ENCODE peak calls at places on chromosomes 13 and 19, in six cellular contexts. One of them, this sample, is unnamed.

GRCh38 chr19:46060012-46060411 is 19.2 kb upstream of the IGFL4 start:
- DNase-seq in tibial nerve: no peak
- DNase-seq in heart left ventricle: no peak
- DNase-seq in testis: no peak
- DNase-seq in dorsolateral prefrontal cortex: no peak
- DNase-seq in NT2/D1: no peak
- DNase-seq in this sample: no peak

GRCh38 chr13:30685987-30686386 is 49.4 kb upstream of the ALOX5AP start:
- DNase-seq in testis: no peak
- DNase-seq in tibial nerve: no peak
- DNase-seq in heart left ventricle: no peak
- DNase-seq in NT2/D1: no peak
- DNase-seq in dorsolateral prefrontal cortex: no peak
- DNase-seq in this sample: no peak

GRCh38 chr13:32048816-32049215 is 17.2 kb downstream of the FRY start:
- DNase-seq in dorsolateral prefrontal cortex: no peak
- DNase-seq in heart left ventricle: no peak
- DNase-seq in tibial nerve: no peak
- DNase-seq in NT2/D1: no peak
- DNase-seq in testis: no peak
- DNase-seq in this sample: no peak

GRCh38 chr13:98797456-98797855 is 45.0 kb upstream of the SLC15A1 start:
- DNase-seq in dorsolateral prefrontal cortex: no peak
- DNase-seq in NT2/D1: no peak
- DNase-seq in tibial nerve: no peak
- DNase-seq in testis: no peak
- DNase-seq in heart left ventricle: no peak
- DNase-seq in this sample: no peak

GRCh38 chr19:45558399-45558878 is 26.2 kb downstream of the OPA3 start:
- DNase-seq in dorsolateral prefrontal cortex: no peak
- DNase-seq in NT2/D1: peak; percentile 27
- DNase-seq in tibial nerve: no peak
- DNase-seq in testis: peak; percentile 49
- DNase-seq in heart left ventricle: peak; percentile 40
- DNase-seq in this sample: no peak

GRCh38 chr19:35459414-35460082 is 11.5 kb downstream of the FFAR2 start:
- DNase-seq in NT2/D1: no peak
- DNase-seq in testis: peak; percentile 48
- DNase-seq in tibial nerve: no peak
- DNase-seq in heart left ventricle: peak; percentile 71
- DNase-seq in dorsolateral prefrontal cortex: no peak
- DNase-seq in this sample: peak; percentile 88

GRCh38 chr19:426725-427445 is 17.9 kb upstream of the C2CD4C start:
- DNase-seq in tibial nerve: no peak
- DNase-seq in heart left ventricle: no peak
- DNase-seq in NT2/D1: no peak
- DNase-seq in testis: no peak
- DNase-seq in dorsolateral prefrontal cortex: no peak
- DNase-seq in this sample: no peak

GRCh38 chr13:99991013-99991805 is 9.6 kb downstream of the ZIC2 start:
- DNase-seq in tibial nerve: no peak
- DNase-seq in dorsolateral prefrontal cortex: no peak
- DNase-seq in NT2/D1: no peak
- DNase-seq in heart left ventricle: no peak
- DNase-seq in testis: no peak
- DNase-seq in this sample: no peak

GRCh38 chr19:2239771-2240770 is 3.4 kb downstream of the SF3A2 start:
- DNase-seq in testis: peak; percentile 63
- DNase-seq in tibial nerve: no peak
- DNase-seq in NT2/D1: no peak
- DNase-seq in dorsolateral prefrontal cortex: no peak
- DNase-seq in heart left ventricle: no peak
- DNase-seq in this sample: no peak

GRCh38 chr13:91207261-91207660 is 140.2 kb upstream of the MIR17HG start:
- DNase-seq in tibial nerve: no peak
- DNase-seq in heart left ventricle: no peak
- DNase-seq in dorsolateral prefrontal cortex: no peak
- DNase-seq in NT2/D1: no peak
- DNase-seq in testis: no peak
- DNase-seq in this sample: no peak

GRCh38 chr13:72920097-72920496 is 138.2 kb downstream of the PIBF1 start:
- DNase-seq in NT2/D1: no peak
- DNase-seq in testis: no peak
- DNase-seq in tibial nerve: no peak
- DNase-seq in heart left ventricle: peak; percentile 60
- DNase-seq in dorsolateral prefrontal cortex: no peak
- DNase-seq in this sample: no peak

GRCh38 chr19:33405491-33406461 is 32.3 kb downstream of the CEBPG start:
- DNase-seq in heart left ventricle: no peak
- DNase-seq in tibial nerve: no peak
- DNase-seq in NT2/D1: no peak
- DNase-seq in testis: no peak
- DNase-seq in dorsolateral prefrontal cortex: no peak
- DNase-seq in this sample: peak; percentile 92

GRCh38 chr13:92175330-92175729 is 776.9 kb downstream of the GPC5 start:
- DNase-seq in testis: peak; percentile 37
- DNase-seq in dorsolateral prefrontal cortex: no peak
- DNase-seq in tibial nerve: no peak
- DNase-seq in NT2/D1: peak; percentile 11
- DNase-seq in heart left ventricle: no peak
- DNase-seq in this sample: no peak

GRCh38 chr19:40223135-40223822 is 3.2 kb downstream of the CCNP start:
- DNase-seq in heart left ventricle: no peak
- DNase-seq in dorsolateral prefrontal cortex: no peak
- DNase-seq in tibial nerve: no peak
- DNase-seq in NT2/D1: no peak
- DNase-seq in testis: peak; percentile 37
- DNase-seq in this sample: no peak

GRCh38 chr13:99982021-99982740 is 597 bp downstream of the ZIC2 start:
- DNase-seq in dorsolateral prefrontal cortex: no peak
- DNase-seq in heart left ventricle: no peak
- DNase-seq in tibial nerve: no peak
- DNase-seq in NT2/D1: no peak
- DNase-seq in testis: no peak
- DNase-seq in this sample: no peak

GRCh38 chr13:76812206-76812882 is 73.9 kb downstream of the KCTD12 start:
- DNase-seq in dorsolateral prefrontal cortex: no peak
- DNase-seq in NT2/D1: no peak
- DNase-seq in testis: peak; percentile 59
- DNase-seq in tibial nerve: peak; percentile 55
- DNase-seq in heart left ventricle: peak; percentile 62
- DNase-seq in this sample: no peak

GRCh38 chr13:61148691-61149332 is 266.8 kb downstream of the PCDH20 start:
- DNase-seq in tibial nerve: no peak
- DNase-seq in NT2/D1: no peak
- DNase-seq in dorsolateral prefrontal cortex: no peak
- DNase-seq in heart left ventricle: no peak
- DNase-seq in testis: no peak
- DNase-seq in this sample: no peak

GRCh38 chr13:20272571-20273171 is 40.6 kb upstream of the GJB6 start:
- DNase-seq in tibial nerve: no peak
- DNase-seq in dorsolateral prefrontal cortex: no peak
- DNase-seq in heart left ventricle: no peak
- DNase-seq in NT2/D1: no peak
- DNase-seq in testis: no peak
- DNase-seq in this sample: no peak

GRCh38 chr19:29480507-29480906 is 45.3 kb upstream of the VSTM2B start:
- DNase-seq in tibial nerve: no peak
- DNase-seq in testis: no peak
- DNase-seq in NT2/D1: no peak
- DNase-seq in heart left ventricle: no peak
- DNase-seq in dorsolateral prefrontal cortex: peak; percentile 12
- DNase-seq in this sample: no peak

GRCh38 chr13:29436291-29436690 is 159.2 kb downstream of the SLC7A1 start:
- DNase-seq in heart left ventricle: no peak
- DNase-seq in tibial nerve: no peak
- DNase-seq in dorsolateral prefrontal cortex: no peak
- DNase-seq in testis: no peak
- DNase-seq in NT2/D1: no peak
- DNase-seq in this sample: no peak

GRCh38 chr13:31968473-31968872 is 63.1 kb upstream of the FRY start:
- DNase-seq in NT2/D1: no peak
- DNase-seq in dorsolateral prefrontal cortex: no peak
- DNase-seq in heart left ventricle: peak; percentile 63
- DNase-seq in testis: peak; percentile 31
- DNase-seq in tibial nerve: no peak
- DNase-seq in this sample: no peak

GRCh38 chr19:50932018-50932689 is 20.7 kb downstream of the KLK5 start:
- DNase-seq in testis: no peak
- DNase-seq in NT2/D1: no peak
- DNase-seq in heart left ventricle: no peak
- DNase-seq in dorsolateral prefrontal cortex: no peak
- DNase-seq in tibial nerve: no peak
- DNase-seq in this sample: no peak

GRCh38 chr13:112984954-112985802 is 16.2 kb downstream of the MCF2L start:
- DNase-seq in dorsolateral prefrontal cortex: no peak
- DNase-seq in NT2/D1: no peak
- DNase-seq in tibial nerve: no peak
- DNase-seq in heart left ventricle: no peak
- DNase-seq in testis: no peak
- DNase-seq in this sample: peak; percentile 48

GRCh38 chr13:86447479-86447878 is 648.3 kb upstream of the SLITRK6 start:
- DNase-seq in dorsolateral prefrontal cortex: no peak
- DNase-seq in testis: no peak
- DNase-seq in tibial nerve: no peak
- DNase-seq in heart left ventricle: no peak
- DNase-seq in NT2/D1: no peak
- DNase-seq in this sample: no peak

GRCh38 chr19:3296034-3296433 is 70.3 kb upstream of the NFIC start:
- DNase-seq in dorsolateral prefrontal cortex: no peak
- DNase-seq in NT2/D1: no peak
- DNase-seq in tibial nerve: no peak
- DNase-seq in heart left ventricle: no peak
- DNase-seq in testis: no peak
- DNase-seq in this sample: no peak

GRCh38 chr13:27504541-27504940 is 54.2 kb upstream of the MTIF3 start:
- DNase-seq in dorsolateral prefrontal cortex: no peak
- DNase-seq in tibial nerve: no peak
- DNase-seq in NT2/D1: no peak
- DNase-seq in heart left ventricle: no peak
- DNase-seq in testis: no peak
- DNase-seq in this sample: no peak

GRCh38 chr13:27504126-27504525 is 53.8 kb upstream of the MTIF3 start:
- DNase-seq in testis: no peak
- DNase-seq in NT2/D1: no peak
- DNase-seq in tibial nerve: no peak
- DNase-seq in dorsolateral prefrontal cortex: no peak
- DNase-seq in heart left ventricle: no peak
- DNase-seq in this sample: no peak

GRCh38 chr13:27505792-27506191 is 55.4 kb upstream of the MTIF3 start:
- DNase-seq in tibial nerve: no peak
- DNase-seq in testis: no peak
- DNase-seq in heart left ventricle: no peak
- DNase-seq in dorsolateral prefrontal cortex: no peak
- DNase-seq in NT2/D1: no peak
- DNase-seq in this sample: no peak

GRCh38 chr13:27510082-27510481 is 59.7 kb upstream of the MTIF3 start:
- DNase-seq in NT2/D1: no peak
- DNase-seq in heart left ventricle: no peak
- DNase-seq in dorsolateral prefrontal cortex: no peak
- DNase-seq in testis: no peak
- DNase-seq in tibial nerve: no peak
- DNase-seq in this sample: no peak

GRCh38 chr13:27508802-27509201 is 58.4 kb upstream of the MTIF3 start:
- DNase-seq in tibial nerve: no peak
- DNase-seq in heart left ventricle: no peak
- DNase-seq in dorsolateral prefrontal cortex: no peak
- DNase-seq in NT2/D1: no peak
- DNase-seq in testis: no peak
- DNase-seq in this sample: no peak
- H3K4me3 ChIP-seq in tibial nerve: no peak overlapping the region
- H3K4me3 ChIP-seq in heart left ventricle: no peak overlapping the region
- H3K4me3 ChIP-seq in dorsolateral prefrontal cortex: no peak overlapping the region
- H3K4me3 ChIP-seq in NT2/D1: no peak overlapping the region
- H3K4me3 ChIP-seq in testis: no peak overlapping the region
- H3K4me3 ChIP-seq in this sample: no peak overlapping the region

GRCh38 chr13:27472941-27473340 is 22.6 kb upstream of the MTIF3 start:
- DNase-seq in heart left ventricle: no peak
- DNase-seq in tibial nerve: no peak
- DNase-seq in NT2/D1: no peak
- DNase-seq in testis: no peak
- DNase-seq in dorsolateral prefrontal cortex: no peak
- DNase-seq in this sample: no peak
- H3K4me3 ChIP-seq in heart left ventricle: no peak overlapping the region
- H3K4me3 ChIP-seq in tibial nerve: no peak overlapping the region
- H3K4me3 ChIP-seq in NT2/D1: no peak overlapping the region
- H3K4me3 ChIP-seq in testis: no peak overlapping the region
- H3K4me3 ChIP-seq in dorsolateral prefrontal cortex: no peak overlapping the region
- H3K4me3 ChIP-seq in this sample: no peak overlapping the region

GRCh38 chr13:79385694-79386093 is 20.4 kb downstream of the RBM26 start:
- DNase-seq in NT2/D1: no peak
- DNase-seq in heart left ventricle: no peak
- DNase-seq in dorsolateral prefrontal cortex: no peak
- DNase-seq in tibial nerve: no peak
- DNase-seq in testis: no peak
- DNase-seq in this sample: no peak

GRCh38 chr13:79384022-79384610 is 21.9 kb downstream of the RBM26 start:
- DNase-seq in testis: no peak
- DNase-seq in heart left ventricle: no peak
- DNase-seq in NT2/D1: no peak
- DNase-seq in dorsolateral prefrontal cortex: no peak
- DNase-seq in tibial nerve: no peak
- DNase-seq in this sample: no peak

GRCh38 chr13:79380943-79381445 is 25.1 kb downstream of the RBM26 start:
- DNase-seq in dorsolateral prefrontal cortex: no peak
- DNase-seq in NT2/D1: no peak
- DNase-seq in tibial nerve: no peak
- DNase-seq in testis: no peak
- DNase-seq in heart left ventricle: no peak
- DNase-seq in this sample: no peak

GRCh38 chr13:79379274-79379673 is 26.8 kb downstream of the RBM26 start:
- DNase-seq in testis: no peak
- DNase-seq in NT2/D1: no peak
- DNase-seq in dorsolateral prefrontal cortex: no peak
- DNase-seq in tibial nerve: no peak
- DNase-seq in heart left ventricle: no peak
- DNase-seq in this sample: no peak

GRCh38 chr13:79382545-79383275 is 23.3 kb downstream of the RBM26 start:
- DNase-seq in testis: no peak
- DNase-seq in dorsolateral prefrontal cortex: no peak
- DNase-seq in heart left ventricle: no peak
- DNase-seq in NT2/D1: no peak
- DNase-seq in tibial nerve: no peak
- DNase-seq in this sample: no peak
- H3K4me3 ChIP-seq in testis: no peak overlapping the region
- H3K4me3 ChIP-seq in dorsolateral prefrontal cortex: no peak overlapping the region
- H3K4me3 ChIP-seq in heart left ventricle: no peak overlapping the region
- H3K4me3 ChIP-seq in NT2/D1: no peak overlapping the region
- H3K4me3 ChIP-seq in tibial nerve: no peak overlapping the region
- H3K4me3 ChIP-seq in this sample: no peak overlapping the region

GRCh38 chr19:56111601-56112312 is 9.3 kb downstream of the ZNF787 start:
- DNase-seq in tibial nerve: no peak
- DNase-seq in testis: peak; percentile 79
- DNase-seq in heart left ventricle: peak; percentile 78
- DNase-seq in NT2/D1: no peak
- DNase-seq in dorsolateral prefrontal cortex: no peak
- DNase-seq in this sample: peak; percentile 63
- H3K4me3 ChIP-seq in tibial nerve: no peak overlapping the region
- H3K4me3 ChIP-seq in testis: no peak overlapping the region
- H3K4me3 ChIP-seq in heart left ventricle: no peak overlapping the region
- H3K4me3 ChIP-seq in NT2/D1: no peak overlapping the region
- H3K4me3 ChIP-seq in dorsolateral prefrontal cortex: no peak overlapping the region
- H3K4me3 ChIP-seq in this sample: no peak overlapping the region

GRCh38 chr19:12077375-12077774 is 12.8 kb downstream of the ZNF844 start:
- DNase-seq in dorsolateral prefrontal cortex: no peak
- DNase-seq in heart left ventricle: no peak
- DNase-seq in NT2/D1: no peak
- DNase-seq in testis: no peak
- DNase-seq in tibial nerve: no peak
- DNase-seq in this sample: no peak
- H3K4me3 ChIP-seq in dorsolateral prefrontal cortex: no peak overlapping the region
- H3K4me3 ChIP-seq in heart left ventricle: no peak overlapping the region
- H3K4me3 ChIP-seq in NT2/D1: no peak overlapping the region
- H3K4me3 ChIP-seq in testis: no peak overlapping the region
- H3K4me3 ChIP-seq in tibial nerve: no peak overlapping the region
- H3K4me3 ChIP-seq in this sample: no peak overlapping the region

This sample was measured in right lobe of liver.